ENCODE peak calls at places on chromosome 20, in seven cellular contexts. O is fibroblast of the conjunctiva, K is NCI-H2081, U is pancreas, S is lower lobe of right lung, T is GM20000, W is kidney glomerular epithelial cell. L is an unnamed sample.

GRCh38 chr20:63135411-63135810 is 80.5 kb downstream of the YTHDF1 start:
- DNase-seq in O (no peak), K (no peak), U (no peak), S (peak; percentile 35), T (no peak), W (no peak), L (peak; percentile 50)

GRCh38 chr20:23366384-23366783 is 4.4 kb downstream of the GZF1 start:
- DNase-seq in O (no peak), K (no peak), U (no peak), S (no peak), T (peak; percentile 62), W (no peak), L (no peak)

GRCh38 chr20:24751551-24751950 is 197.5 kb upstream of the CST7 start:
- DNase-seq in O (no peak), K (no peak), U (no peak), S (no peak), T (no peak), W (no peak), L (no peak)

GRCh38 chr20:10846831-10847230 is 173.0 kb upstream of the JAG1 start:
- DNase-seq in O (no peak), K (no peak), U (no peak), S (no peak), T (no peak), W (no peak), L (no peak)

GRCh38 chr20:32135983-32136515 is 26.5 kb downstream of the TM9SF4 start:
- DNase-seq in O (no peak), K (no peak), U (no peak), S (no peak), T (no peak), W (no peak), L (no peak)

GRCh38 chr20:20489054-20489453 is 121.2 kb downstream of the INSM1 start:
- DNase-seq in O (no peak), K (no peak), U (no peak), S (no peak), T (peak; percentile 49), W (no peak), L (no peak)

GRCh38 chr20:6164421-6165341 is 41.9 kb upstream of the FERMT1 start:
- DNase-seq in O (no peak), K (peak; percentile 5), U (no peak), S (no peak), T (no peak), W (no peak), L (no peak)

GRCh38 chr20:54172856-54173652 is 732 bp downstream of the CYP24A1 start:
- DNase-seq in O (no peak), K (no peak), U (no peak), S (no peak), T (no peak), W (no peak), L (no peak)

GRCh38 chr20:21391495-21392298 is 5.6 kb downstream of the NKX2-4 start:
- DNase-seq in O (no peak), K (no peak), U (no peak), S (no peak), T (peak; percentile 54), W (no peak), L (no peak)

GRCh38 chr20:59222982-59223610 is 59.5 kb downstream of the ZNF831 start:
- DNase-seq in O (no peak), K (no peak), U (no peak), S (no peak), T (no peak), W (no peak), L (no peak)

GRCh38 chr20:3027987-3028386 is 15.4 kb upstream of the GNRH2 start:
- DNase-seq in O (no peak), K (no peak), U (no peak), S (no peak), T (no peak), W (no peak), L (no peak)

GRCh38 chr20:24685736-24686135 is 216.3 kb downstream of the SYNDIG1 start:
- DNase-seq in O (no peak), K (no peak), U (no peak), S (no peak), T (no peak), W (no peak), L (peak; percentile 23)

GRCh38 chr20:62267543-62267942 is 29.2 kb downstream of the OSBPL2 start:
- DNase-seq in O (no peak), K (no peak), U (peak; percentile 6), S (no peak), T (no peak), W (no peak), L (no peak)

GRCh38 chr20:49811825-49812462 is 684 bp upstream of the SLC9A8 start:
- DNase-seq in O (no peak), K (peak; percentile 22), U (no peak), S (no peak), T (no peak), W (peak; percentile 31), L (no peak)